ENCODE peak calls at places on chromosomes 13 and 19, in six cellular contexts. L is HepG2, C is K562, S is SK-N-SH, M is GM12878, B is H1. P is an unnamed sample.

GRCh38 chr13:109610517-109610916 is 175.9 kb downstream of the IRS2 start:
- DNase-seq in M (no peak), C (peak; percentile 13), B (peak; percentile 9), L (no peak), S (peak; percentile 11), P (no peak)

GRCh38 chr13:97275265-97275664 is 53.1 kb downstream of the MBNL2 start:
- DNase-seq in L (peak; percentile 57), M (no peak), S (no peak), C (no peak), B (no peak), P (no peak)

GRCh38 chr13:46100191-46100877 is 4.5 kb downstream of the CPB2 start:
- DNase-seq in C (peak; percentile 46), M (no peak), S (no peak), B (no peak), L (no peak), P (no peak)

GRCh38 chr19:48102870-48103751 is 7.5 kb downstream of the PLA2G4C start:
- DNase-seq in S (peak; percentile 70), L (peak; percentile 53), C (peak; percentile 71), M (no peak), B (no peak), P (peak; percentile 30)

GRCh38 chr19:7326105-7326877 is 22.4 kb upstream of the ARHGEF18 start:
- DNase-seq in L (peak; percentile 56), S (no peak), B (peak; percentile 89), C (peak; percentile 69), M (no peak), P (no peak)

GRCh38 chr13:33147832-33148231 is 131.6 kb downstream of the KL start:
- DNase-seq in M (no peak), S (no peak), B (no peak), C (no peak), L (no peak), P (no peak)

GRCh38 chr19:33437351-33438015 is 64.0 kb downstream of the CEBPG start:
- DNase-seq in S (peak; percentile 69), M (no peak), C (no peak), L (no peak), B (no peak), P (no peak)

GRCh38 chr19:56120371-56121179 is 520 bp downstream of the ZNF787 start:
- DNase-seq in M (no peak), S (peak; percentile 95), C (peak; percentile 89), L (peak; percentile 86), B (no peak), P (peak; percentile 86)

GRCh38 chr19:54517483-54517882 is 14.9 kb downstream of the LAIR2 start:
- DNase-seq in B (no peak), M (no peak), C (peak; percentile 82), S (no peak), L (peak; percentile 52), P (peak; percentile 41)

GRCh38 chr19:42450314-42450934 is 7.7 kb upstream of the CXCL17 start:
- DNase-seq in L (peak; percentile 98), C (peak; percentile 95), B (peak; percentile 38), S (peak; percentile 75), M (peak; percentile 84), P (peak; percentile 78)

GRCh38 chr19:18905520-18906236 is 9.7 kb upstream of the CERS1 start:
- DNase-seq in B (no peak), L (no peak), C (no peak), S (no peak), M (no peak), P (no peak)

GRCh38 chr13:65473199-65473598 is 1756.9 kb downstream of the PCDH9 start:
- DNase-seq in C (no peak), L (no peak), B (no peak), M (no peak), S (no peak), P (no peak)

GRCh38 chr19:38848299-38849146 is 1.3 kb downstream of the HNRNPL start:
- DNase-seq in B (no peak), M (no peak), S (no peak), L (no peak), C (no peak), P (no peak)

GRCh38 chr19:2288743-2289713 is 7.1 kb upstream of the PEAK3 start:
- DNase-seq in S (no peak), C (no peak), L (no peak), B (no peak), M (no peak), P (peak; percentile 54)

GRCh38 chr13:74424455-74424854 is 290.3 kb upstream of the KLF12 start:
- DNase-seq in L (no peak), S (no peak), B (no peak), M (no peak), C (no peak), P (no peak)

GRCh38 chr13:44271031-44271433 is 102.6 kb upstream of the SERP2 start:
- DNase-seq in M (no peak), L (no peak), C (peak; percentile 20), B (no peak), S (no peak), P (no peak)

GRCh38 chr13:97386832-97387486 is 47.0 kb upstream of the RAP2A start:
- DNase-seq in C (no peak), B (no peak), M (no peak), L (no peak), S (no peak), P (peak; percentile 75)

GRCh38 chr13:55298201-55298600 is 1842.5 kb upstream of the PRR20A start:
- DNase-seq in M (no peak), B (no peak), C (no peak), L (no peak), S (no peak), P (no peak)

GRCh38 chr13:60227168-60227567 is 63.4 kb upstream of the DIAPH3 start:
- DNase-seq in B (no peak), L (no peak), C (peak; percentile 42), M (no peak), S (no peak), P (no peak)

GRCh38 chr13:37029617-37030016 is 29.0 kb downstream of the EXOSC8 start:
- DNase-seq in L (no peak), B (no peak), C (no peak), M (no peak), S (peak; percentile 30), P (no peak)

GRCh38 chr13:33369073-33369472 is 83.5 kb upstream of the STARD13 start:
- DNase-seq in C (no peak), S (no peak), L (no peak), B (no peak), M (no peak), P (no peak)

GRCh38 chr13:26561636-26562537 is 4.4 kb downstream of the WASF3 start:
- DNase-seq in L (peak; percentile 35), C (no peak), S (peak; percentile 51), B (no peak), M (no peak), P (no peak)

GRCh38 chr19:14265285-14266036 is 59.5 kb upstream of the ADGRL1 start:
- DNase-seq in M (no peak), C (no peak), B (no peak), S (no peak), L (no peak), P (no peak)

GRCh38 chr19:3363841-3364500 is 2.4 kb upstream of the NFIC start:
- DNase-seq in B (no peak), C (no peak), L (no peak), S (no peak), M (no peak), P (no peak)

DNA sequence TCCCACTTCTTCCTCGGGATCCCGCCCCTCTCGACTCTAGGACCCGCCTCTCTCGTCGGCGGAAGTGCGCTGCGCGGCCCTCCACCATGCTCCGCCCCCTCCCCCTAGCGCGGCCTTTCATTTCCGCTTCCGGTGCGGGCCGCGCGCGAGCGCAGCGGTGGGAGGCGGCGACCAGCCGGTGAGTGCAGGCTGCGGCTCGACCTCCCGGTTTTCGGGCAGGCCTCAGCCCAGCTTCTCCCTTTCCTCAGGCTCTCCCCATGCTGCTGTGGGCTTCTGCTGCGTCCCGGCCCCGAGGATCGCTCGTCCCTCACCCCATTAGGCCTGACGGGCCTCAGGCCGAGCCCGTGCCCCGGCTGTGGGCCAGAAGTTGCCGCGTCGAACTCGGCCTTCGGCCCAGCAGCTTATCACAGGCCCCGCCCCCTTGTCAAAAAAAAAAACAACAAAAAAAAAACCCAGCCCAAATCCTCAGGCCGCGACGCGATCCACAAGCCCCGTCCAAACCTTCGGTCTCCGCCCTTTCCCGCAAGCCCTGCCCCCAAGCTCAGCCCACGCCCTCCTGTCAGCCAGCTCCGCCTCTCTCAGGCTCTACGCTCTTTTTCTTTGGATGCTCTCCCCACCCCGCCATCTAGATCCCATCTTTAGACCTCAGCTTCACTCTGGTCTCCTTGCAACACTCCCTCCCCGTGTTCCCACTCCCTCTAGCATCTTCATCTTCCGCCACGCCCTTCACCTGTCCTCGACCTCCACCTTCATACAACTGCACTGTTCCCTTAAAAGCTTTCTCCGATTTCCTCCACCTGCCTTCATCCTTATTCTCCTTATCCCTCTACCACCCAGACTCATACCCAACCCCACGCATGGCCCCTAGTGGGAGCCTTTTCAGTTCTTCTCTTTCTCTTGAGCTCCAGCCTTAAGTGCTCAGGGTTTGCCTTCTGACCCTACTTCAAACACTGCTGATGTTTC is at the start of gene CLASRP:
- DNase-seq in C (peak; percentile 94), S (peak; percentile 98), B (no peak), M (peak; percentile 44), L (peak; percentile 71), P (peak; percentile 86)
- TF ChIP-seq POLR2AphosphoS5 in C (peak; percentile 88), S (peak; percentile 96), B (peak; percentile 66), M (peak; percentile 94), L (peak; percentile 88), P (peak; percentile 91)

GRCh38 chr13:30577381-30577780 is 40.3 kb upstream of the USPL1 start:
- DNase-seq in S (no peak), M (peak; percentile 72), B (no peak), C (peak; percentile 65), L (peak; percentile 13), P (no peak)

GRCh38 chr13:30584332-30584731 is 33.4 kb upstream of the USPL1 start:
- DNase-seq in B (no peak), M (no peak), S (no peak), L (no peak), C (no peak), P (no peak)

GRCh38 chr13:30585748-30586262 is 31.9 kb upstream of the USPL1 start:
- DNase-seq in M (no peak), L (no peak), S (no peak), C (peak; percentile 50), B (no peak), P (no peak)

GRCh38 chr13:30580852-30581502 is 36.7 kb upstream of the USPL1 start:
- DNase-seq in S (no peak), L (no peak), B (no peak), C (no peak), M (no peak), P (no peak)

DNA sequence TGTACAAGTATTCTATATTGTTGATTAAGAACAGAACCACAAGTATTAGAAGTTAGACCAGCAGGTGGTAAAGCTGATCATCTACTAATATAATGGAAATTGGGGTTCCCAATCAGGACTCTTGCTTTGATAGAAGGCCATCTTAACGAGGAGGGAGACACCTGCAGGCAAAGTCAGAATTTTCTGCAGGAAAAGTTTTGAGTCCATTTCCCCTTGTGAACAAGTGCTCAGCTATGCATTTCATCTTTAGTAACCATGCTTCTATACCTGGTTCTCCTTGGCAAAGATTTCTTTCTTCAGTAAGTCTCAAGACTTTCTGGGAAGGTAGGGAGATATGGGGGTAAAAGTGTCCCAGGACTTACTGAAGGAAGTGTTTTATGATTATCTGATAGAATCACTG is 36.1 kb upstream of the USPL1 start:
- DNase-seq in C (peak; percentile 25), M (no peak), B (no peak), L (peak; percentile 8), S (no peak), P (no peak)
- TF ChIP-seq CTCF in C (peak; percentile 25), M (peak; percentile 50), B (peak; percentile 56), L (peak; percentile 44), S (peak; percentile 39), P (no peak)

GRCh38 chr13:111920306-111920931 is 146.5 kb upstream of the SOX1 start:
- DNase-seq in L (no peak), C (no peak), B (no peak), S (no peak), M (no peak), P (no peak)
- TF ChIP-seq GABPA in L (no peak), C (no peak), B (no peak), S (no peak), M (no peak), P (no peak)

GRCh38 chr19:4506449-4507149 is 11.7 kb downstream of the PLIN4 start:
- DNase-seq in L (no peak), B (no peak), M (no peak), C (peak; percentile 27), S (no peak), P (peak; percentile 36)
- TF ChIP-seq POLR2AphosphoS5 in L (no peak), B (no peak), M (no peak), C (no peak), S (no peak), P (no peak)